ENCODE peak calls at places on chromosome 5, in eight cellular contexts. O is Panc1, W is ureter, J is cardiac septum, V is sigmoid colon, N is iPS-NIHi11, Y is keratinocyte, Z is hypothalamus. U is an unnamed sample.

GRCh38 chr5:178207917-178208280 is 3.6 kb downstream of the HNRNPAB start:
- DNase-seq in O (no peak), W (no peak), J (no peak), V (peak), N (no peak), Y (no peak), Z (no peak), U (no peak)

GRCh38 chr5:148382961-148383360 is 797 bp upstream of the FBXO38 start:
- DNase-seq in O (no peak), W (no peak), J (no peak), V (no peak), N (no peak), Y (no peak), Z (no peak), U (no peak)

GRCh38 chr5:168299372-168299771 is 7.9 kb downstream of the WWC1 start:
- DNase-seq in O (no peak), W (no peak), J (no peak), V (no peak), N (no peak), Y (no peak), Z (no peak), U (no peak)

GRCh38 chr5:21880164-21880563 is 973.0 kb downstream of the CDH12 start:
- DNase-seq in O (no peak), W (no peak), J (no peak), V (no peak), N (no peak), Y (no peak), Z (no peak), U (no peak)

GRCh38 chr5:21649969-21650368 is 1203.2 kb downstream of the CDH12 start:
- DNase-seq in O (no peak), W (no peak), J (no peak), V (no peak), N (no peak), Y (no peak), Z (no peak), U (no peak)

GRCh38 chr5:39138892-39139291 is 64.7 kb upstream of the RICTOR start:
- DNase-seq in O (peak), W (no peak), J (no peak), V (no peak), N (no peak), Y (peak), Z (no peak), U (no peak)

GRCh38 chr5:72555871-72556270 is 48.7 kb upstream of the ZNF366 start:
- DNase-seq in O (no peak), W (no peak), J (no peak), V (no peak), N (no peak), Y (no peak), Z (no peak), U (no peak)

GRCh38 chr5:138974227-138975063 is 99.3 kb upstream of the LRRTM2 start:
- DNase-seq in O (no peak), W (peak), J (peak), V (no peak), N (no peak), Y (no peak), Z (peak), U (no peak)

GRCh38 chr5:132226516-132227234 is 978 bp downstream of the P4HA2 start:
- DNase-seq in O (no peak), W (no peak), J (no peak), V (peak), N (no peak), Y (no peak), Z (no peak), U (no peak)

GRCh38 chr5:143562935-143563334 is 159.4 kb upstream of the NR3C1 start:
- DNase-seq in O (no peak), W (no peak), J (no peak), V (no peak), N (no peak), Y (no peak), Z (no peak), U (no peak)

GRCh38 chr5:38672059-38672791 is 115.8 kb upstream of the LIFR start:
- DNase-seq in O (no peak), W (no peak), J (no peak), V (no peak), N (no peak), Y (no peak), Z (no peak), U (no peak)

GRCh38 chr5:170468633-170469032 is 35.2 kb upstream of the KCNIP1 start:
- DNase-seq in O (no peak), W (no peak), J (no peak), V (no peak), N (no peak), Y (no peak), Z (no peak), U (no peak)

GRCh38 chr5:96601811-96602244 is 60.3 kb upstream of the CAST start:
- DNase-seq in O (peak), W (peak), J (no peak), V (no peak), N (peak), Y (peak), Z (peak), U (peak)

GRCh38 chr5:100749771-100750284 is 153.3 kb downstream of the ST8SIA4 start:
- DNase-seq in O (no peak), W (no peak), J (no peak), V (no peak), N (no peak), Y (no peak), Z (no peak), U (no peak)

GRCh38 chr5:52886206-52886605 is 98.5 kb downstream of the ITGA1 start:
- DNase-seq in O (no peak), W (no peak), J (no peak), V (no peak), N (no peak), Y (no peak), Z (no peak), U (no peak)

U was measured in HFF-Myc.